ENCODE peak calls at places on chromosomes 2 and 18, in nine cellular contexts. R, P, T, F, N, U, Q, S and G are unnamed samples.

GRCh38 chr18:48032876-48033769 is 102.7 kb upstream of the SMAD2 start:
- DNase-seq in R (peak; percentile 53), P (no peak), T (no peak), F (no peak), N (no peak), U (no peak), Q (no peak), S (peak; percentile 84), G (peak; percentile 28)

GRCh38 chr2:190365499-190366204 is 22.3 kb downstream of the INPP1 start:
- DNase-seq in R (no peak), P (no peak), T (no peak), F (no peak), N (no peak), U (no peak), Q (no peak), S (no peak), G (no peak)

GRCh38 chr2:126482582-126483464 is 173.1 kb upstream of the GYPC start:
- DNase-seq in R (no peak), P (no peak), T (no peak), F (no peak), N (peak; percentile 4), U (no peak), Q (peak; percentile 30), S (no peak), G (peak; percentile 21)

GRCh38 chr2:101006065-101006715 is 4.1 kb downstream of the RPL31 start:
- DNase-seq in R (no peak), P (no peak), T (no peak), F (no peak), N (no peak), U (no peak), Q (no peak), S (no peak), G (no peak)

GRCh38 chr2:6443424-6443823 is 422.3 kb downstream of the CMPK2 start:
- DNase-seq in R (peak; percentile 29), P (no peak), T (no peak), F (no peak), N (no peak), U (no peak), Q (no peak), S (no peak), G (no peak)

GRCh38 chr2:31150120-31150670 is 12.0 kb upstream of the GALNT14 start:
- DNase-seq in R (no peak), P (no peak), T (peak; percentile 20), F (no peak), N (peak; percentile 57), U (no peak), Q (no peak), S (no peak), G (no peak)

GRCh38 chr2:114170070-114170469 is 272.4 kb upstream of the DPP10 start:
- DNase-seq in R (no peak), P (no peak), T (no peak), F (no peak), N (no peak), U (no peak), Q (no peak), S (peak; percentile 3), G (peak; percentile 64)

GRCh38 chr2:222318712-222319575 is 20.1 kb upstream of the PAX3 start:
- DNase-seq in R (no peak), P (no peak), T (peak; percentile 81), F (no peak), N (peak; percentile 8), U (no peak), Q (peak; percentile 79), S (peak; percentile 41), G (peak; percentile 44)

GRCh38 chr2:235950473-235950809 is 217.7 kb downstream of the GBX2 start:
- DNase-seq in R (no peak), P (no peak), T (no peak), F (no peak), N (no peak), U (no peak), Q (no peak), S (no peak), G (no peak)

GRCh38 chr2:61855178-61855523 is 1.3 kb upstream of the FAM161A start:
- DNase-seq in R (no peak), P (no peak), T (no peak), F (no peak), N (no peak), U (no peak), Q (no peak), S (no peak), G (peak; percentile 17)

GRCh38 chr2:37527362-37527761 is 144.1 kb downstream of the CDC42EP3 start:
- DNase-seq in R (no peak), P (no peak), T (no peak), F (no peak), N (no peak), U (no peak), Q (no peak), S (no peak), G (no peak)

GRCh38 chr2:203692039-203692710 is 14.3 kb upstream of the CD28 start:
- DNase-seq in R (no peak), P (no peak), T (no peak), F (no peak), N (no peak), U (no peak), Q (no peak), S (no peak), G (no peak)

GRCh38 chr2:203689424-203690109 is 16.9 kb upstream of the CD28 start:
- DNase-seq in R (no peak), P (no peak), T (no peak), F (no peak), N (peak; percentile 67), U (no peak), Q (no peak), S (no peak), G (no peak)

GRCh38 chr2:203691149-203691548 is 15.3 kb upstream of the CD28 start:
- DNase-seq in R (no peak), P (no peak), T (no peak), F (no peak), N (no peak), U (no peak), Q (no peak), S (no peak), G (no peak)

GRCh38 chr2:203688798-203689197 is 17.6 kb upstream of the CD28 start:
- DNase-seq in R (peak; percentile 78), P (no peak), T (peak; percentile 28), F (no peak), N (peak; percentile 93), U (no peak), Q (no peak), S (peak; percentile 92), G (peak; percentile 14)

DNA sequence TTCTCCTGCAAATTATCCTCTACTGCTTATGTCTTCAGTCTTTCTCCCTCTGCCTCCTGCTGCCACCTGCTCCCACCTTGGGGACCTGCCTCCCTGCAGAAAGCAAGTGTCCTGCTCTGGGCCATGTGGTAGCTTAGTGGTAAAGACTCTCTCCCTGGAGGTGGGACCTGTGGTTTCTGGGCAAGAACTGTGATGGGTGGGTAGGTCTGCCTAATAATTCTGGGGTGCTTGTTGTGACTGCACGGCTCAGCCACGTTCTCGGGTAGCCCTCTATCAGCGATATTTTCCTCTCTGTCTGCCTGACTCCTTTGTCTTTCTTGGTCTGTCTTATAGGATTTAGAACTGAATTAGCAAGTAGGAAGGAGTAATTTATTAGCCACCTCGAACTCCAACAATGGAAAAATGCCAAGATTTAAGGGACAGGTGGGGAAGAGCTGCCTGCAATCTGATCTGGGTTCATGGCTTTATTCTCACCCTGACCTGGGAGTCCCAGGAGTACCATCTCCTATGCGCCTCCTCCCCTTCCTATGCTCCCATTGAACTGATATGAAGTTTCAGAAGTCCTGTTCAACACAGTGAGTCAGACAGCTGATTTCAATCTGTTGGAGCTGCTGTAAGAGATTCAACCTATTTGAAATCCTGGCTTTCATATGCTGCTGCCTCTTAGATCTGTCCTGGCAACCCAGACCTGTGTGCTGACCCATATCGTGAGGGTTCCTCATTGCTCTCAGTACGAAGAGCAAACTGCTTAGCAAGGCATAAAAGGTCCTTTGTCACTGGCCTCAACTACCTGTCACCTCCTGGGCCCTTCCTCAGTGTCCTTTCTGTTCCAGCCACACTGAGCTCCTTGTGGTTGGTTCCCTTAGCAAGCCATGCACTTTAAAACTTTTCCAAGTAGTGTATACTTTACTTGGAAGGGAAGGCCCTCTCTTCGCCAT is 16.1 kb upstream of the CD28 start:
- DNase-seq in R (peak; percentile 38), P (no peak), T (no peak), F (no peak), N (peak; percentile 40), U (no peak), Q (no peak), S (peak; percentile 57), G (no peak)
- H3K4me3 ChIP-seq in R (no peak overlapping the region), P (no peak overlapping the region), T (no peak overlapping the region), F (no peak overlapping the region), N (peak overlapping the region; percentile 61), U (no peak overlapping the region), Q (no peak overlapping the region), S (no peak overlapping the region), G (no peak overlapping the region)

DNA sequence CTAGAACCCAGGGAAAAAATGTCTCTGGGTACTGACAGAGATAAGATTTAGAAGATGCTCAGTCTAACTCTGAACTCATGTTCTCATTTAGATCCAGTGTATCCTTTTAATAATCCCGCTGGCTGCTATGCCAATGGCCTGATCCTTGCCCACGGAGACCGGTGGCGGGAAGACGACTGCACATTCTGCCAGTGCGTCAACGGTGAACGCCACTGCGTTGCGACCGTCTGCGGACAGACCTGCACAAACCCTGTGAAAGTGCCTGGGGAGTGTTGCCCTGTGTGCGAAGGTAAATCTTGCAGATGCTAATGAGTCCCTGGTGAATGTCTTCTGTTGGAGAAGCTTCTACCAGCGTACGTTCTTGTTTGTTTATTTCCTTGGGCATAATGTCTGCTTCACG is 118.6 kb downstream of the FEZ2 start:
- DNase-seq in R (no peak), P (no peak), T (no peak), F (no peak), N (no peak), U (no peak), Q (no peak), S (no peak), G (no peak)
- H3K36me3 ChIP-seq in R (peaks cover 48% of the 10 kb centered on the region), P (no peaks in the 10 kb centered on the region), T (no peaks in the 10 kb centered on the region), F (peaks cover 90% of the 10 kb centered on the region), N (peaks cover 57% of the 10 kb centered on the region), U (no peaks in the 10 kb centered on the region), Q (peaks cover 14% of the 10 kb centered on the region), S (peaks cover 94% of the 10 kb centered on the region), G (peaks cover 97% of the 10 kb centered on the region)

DNA sequence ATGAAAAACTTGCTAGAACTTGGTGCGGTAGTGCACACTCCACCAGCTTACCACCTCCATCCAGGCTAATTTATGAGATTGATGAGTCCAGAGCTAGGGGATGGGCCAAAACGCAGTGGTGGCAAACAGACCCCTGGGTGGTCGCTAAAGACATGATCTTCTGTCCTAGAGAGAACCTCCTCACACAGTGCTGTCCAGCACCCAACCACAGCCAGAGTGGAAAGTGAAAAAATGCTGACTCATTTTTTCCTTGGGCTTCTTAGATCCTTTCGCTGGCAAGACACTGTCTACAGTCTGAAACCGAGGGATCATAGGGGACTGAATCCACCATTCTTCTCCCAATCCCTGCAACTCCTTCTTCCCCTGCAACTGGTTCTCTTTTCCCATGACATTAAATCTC is 4.1 kb downstream of the ANTXR1 start:
- DNase-seq in R (peak; percentile 70), P (no peak), T (no peak), F (no peak), N (no peak), U (no peak), Q (peak; percentile 41), S (peak; percentile 92), G (peak; percentile 13)
- H3K4me3 ChIP-seq in R (peak overlapping the region; percentile 23), P (no peak overlapping the region), T (no peak overlapping the region), F (peak overlapping the region; percentile 77), N (no peak overlapping the region), U (peak overlapping the region; percentile 29), Q (peak overlapping the region; percentile 95), S (peak overlapping the region; percentile 91), G (peak overlapping the region; percentile 20)

DNA sequence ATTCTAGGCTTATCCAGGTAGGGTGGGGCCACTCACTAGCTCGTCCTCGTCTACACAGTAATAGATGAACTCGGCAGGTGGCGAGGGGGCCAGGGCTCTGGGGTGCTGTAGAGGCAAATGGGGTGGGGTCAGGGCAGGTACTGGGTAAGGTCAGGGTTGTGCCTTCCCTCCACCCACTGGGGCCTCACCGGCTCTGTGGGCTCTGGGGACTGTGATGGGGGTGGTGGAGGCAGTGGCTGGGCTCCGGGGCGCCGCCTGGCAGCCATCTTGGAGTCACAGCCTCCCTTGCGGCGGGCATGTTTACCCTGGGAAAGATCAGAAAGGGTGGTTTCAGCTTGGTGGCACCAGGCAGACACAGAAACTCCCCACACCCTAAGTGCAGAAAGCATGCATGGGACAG is 6.4 kb downstream of the MBD1 start:
- DNase-seq in R (no peak), P (no peak), T (no peak), F (no peak), N (no peak), U (no peak), Q (no peak), S (no peak), G (no peak)
- H3K36me3 ChIP-seq in R (peaks cover 72% of the 10 kb centered on the region), P (peaks cover 59% of the 10 kb centered on the region), T (peaks cover 55% of the 10 kb centered on the region), F (peaks cover 72% of the 10 kb centered on the region), N (peaks cover 86% of the 10 kb centered on the region), U (peaks cover 51% of the 10 kb centered on the region), Q (peaks cover 68% of the 10 kb centered on the region), S (peaks cover 32% of the 10 kb centered on the region), G (peaks cover 50% of the 10 kb centered on the region)